ENCODE peak calls at places on chromosomes 4 and X, in four cellular contexts. D is activated CD4-positive, alpha-beta T cell treated with anti-CD3 and anti-CD28 coated beads, Interleukin-2, amount 10 ng/mL, durations not matched to agents 7 days and 5 days; T is naive thymus-derived CD4-positive, alpha-beta T cell; Q is right cardiac atrium. I is an unnamed sample.

GRCh38 chr4:76993787-76994641 is 44.5 kb downstream of the SEPTIN11 start:
- DNase-seq in D (peak), T (no peak), Q (no peak), I (peak)

GRCh38 chr4:47221721-47222120 is 190.4 kb downstream of the GABRB1 start:
- DNase-seq in T (no peak), Q (no peak), D (no peak), I (no peak)

GRCh38 chrX:42818151-42818921 is 40.4 kb upstream of the PPP1R2C start:
- DNase-seq in T (no peak), D (no peak), Q (no peak), I (no peak)

GRCh38 chrX:123860983-123861382 is 1.1 kb downstream of the XIAP start:
- DNase-seq in T (no peak), D (no peak), Q (no peak), I (no peak)

GRCh38 chr4:2788101-2788500 is 4.8 kb upstream of the SH3BP2 start:
- DNase-seq in D (no peak), T (no peak), Q (no peak), I (no peak)

GRCh38 chrX:107823456-107823855 is 2.2 kb upstream of the MID2 start:
- DNase-seq in Q (no peak), D (no peak), T (no peak), I (no peak)

GRCh38 chr4:52604215-52604614 is 54.9 kb downstream of the USP46 start:
- DNase-seq in D (no peak), T (no peak), Q (no peak), I (no peak)

GRCh38 chr4:122045533-122045932 is 93.7 kb upstream of the TRPC3 start:
- DNase-seq in Q (peak), T (no peak), D (no peak), I (no peak)